ENCODE peak calls at places on chromosomes 12 and 14, in four cellular contexts. One of them, this sample, is unnamed.

GRCh38 chr14:104426771-104427125 is 152.8 kb upstream of the C14orf180 start:
- DNase-seq in GM12864: no peak
- DNase-seq in bronchial epithelial cell: no peak
- DNase-seq in body of pancreas: no peak
- DNase-seq in this sample: no peak

GRCh38 chr14:67602995-67603545 is 3.0 kb upstream of the PIGH start:
- DNase-seq in GM12864: peak; percentile 84
- DNase-seq in bronchial epithelial cell: peak; percentile 37
- DNase-seq in body of pancreas: no peak
- DNase-seq in this sample: no peak

GRCh38 chr12:108029081-108029790 is 99.9 kb upstream of the WSCD2 start:
- DNase-seq in GM12864: no peak
- DNase-seq in bronchial epithelial cell: no peak
- DNase-seq in body of pancreas: no peak
- DNase-seq in this sample: no peak

GRCh38 chr14:102530828-102531478 is 21.4 kb upstream of the ANKRD9 start:
- DNase-seq in GM12864: peak; percentile 48
- DNase-seq in bronchial epithelial cell: peak; percentile 73
- DNase-seq in body of pancreas: no peak
- DNase-seq in this sample: no peak

GRCh38 chr12:25965682-25966081 is 7.2 kb downstream of the RASSF8 start:
- DNase-seq in GM12864: no peak
- DNase-seq in bronchial epithelial cell: no peak
- DNase-seq in body of pancreas: no peak
- DNase-seq in this sample: no peak

GRCh38 chr12:91786490-91787272 is 359.0 kb downstream of the BTG1 start:
- DNase-seq in GM12864: no peak
- DNase-seq in bronchial epithelial cell: no peak
- DNase-seq in body of pancreas: no peak
- DNase-seq in this sample: no peak

GRCh38 chr12:29782821-29783772 is 645 bp downstream of the TMTC1 start:
- DNase-seq in GM12864: no peak
- DNase-seq in bronchial epithelial cell: no peak
- DNase-seq in body of pancreas: peak; percentile 36
- DNase-seq in this sample: peak; percentile 42

GRCh38 chr12:1391722-1392121 is 202.7 kb downstream of the FBXL14 start:
- DNase-seq in GM12864: no peak
- DNase-seq in bronchial epithelial cell: no peak
- DNase-seq in body of pancreas: no peak
- DNase-seq in this sample: no peak

GRCh38 chr12:13596714-13597113 is 384.7 kb downstream of the GRIN2B start:
- DNase-seq in GM12864: no peak
- DNase-seq in bronchial epithelial cell: no peak
- DNase-seq in body of pancreas: no peak
- DNase-seq in this sample: no peak

GRCh38 chr14:74645735-74646134 is 33.7 kb upstream of the LTBP2 start:
- DNase-seq in GM12864: no peak
- DNase-seq in bronchial epithelial cell: no peak
- DNase-seq in body of pancreas: no peak
- DNase-seq in this sample: peak; percentile 31

GRCh38 chr12:89451876-89452275 is 72.7 kb downstream of the GALNT4 start:
- DNase-seq in GM12864: no peak
- DNase-seq in bronchial epithelial cell: peak; percentile 17
- DNase-seq in body of pancreas: no peak
- DNase-seq in this sample: peak; percentile 66

GRCh38 chr12:916240-916639 is 33.3 kb downstream of the RAD52 start:
- DNase-seq in GM12864: no peak
- DNase-seq in bronchial epithelial cell: no peak
- DNase-seq in body of pancreas: no peak
- DNase-seq in this sample: no peak

GRCh38 chr14:105400016-105400415 is 1.7 kb downstream of the TEX22 start:
- DNase-seq in GM12864: no peak
- DNase-seq in bronchial epithelial cell: no peak
- DNase-seq in body of pancreas: no peak
- DNase-seq in this sample: no peak

GRCh38 chr14:59761851-59762250 is 108.7 kb downstream of the RTN1 start:
- DNase-seq in GM12864: no peak
- DNase-seq in bronchial epithelial cell: no peak
- DNase-seq in body of pancreas: no peak
- DNase-seq in this sample: no peak

GRCh38 chr12:115599251-115599811 is 678.2 kb downstream of the MED13L start:
- DNase-seq in GM12864: no peak
- DNase-seq in bronchial epithelial cell: no peak
- DNase-seq in body of pancreas: peak; percentile 7
- DNase-seq in this sample: peak; percentile 4

GRCh38 chr12:23895792-23896218 is 53.7 kb downstream of the SOX5 start:
- DNase-seq in GM12864: no peak
- DNase-seq in bronchial epithelial cell: no peak
- DNase-seq in body of pancreas: no peak
- DNase-seq in this sample: no peak

GRCh38 chr12:120916561-120916960 is 12.4 kb upstream of the SPPL3 start:
- DNase-seq in GM12864: no peak
- DNase-seq in bronchial epithelial cell: no peak
- DNase-seq in body of pancreas: no peak
- DNase-seq in this sample: no peak

GRCh38 chr12:49170924-49171323 is 18.0 kb downstream of the TUBA1A start:
- DNase-seq in GM12864: no peak
- DNase-seq in bronchial epithelial cell: no peak
- DNase-seq in body of pancreas: no peak
- DNase-seq in this sample: no peak

GRCh38 chr12:116002890-116003536 is 274.5 kb downstream of the MED13L start:
- DNase-seq in GM12864: no peak
- DNase-seq in bronchial epithelial cell: no peak
- DNase-seq in body of pancreas: no peak
- DNase-seq in this sample: peak; percentile 46

GRCh38 chr12:128698573-128698972 is 125.2 kb downstream of the SLC15A4 start:
- DNase-seq in GM12864: no peak
- DNase-seq in bronchial epithelial cell: no peak
- DNase-seq in body of pancreas: no peak
- DNase-seq in this sample: no peak

GRCh38 chr12:69406217-69406616 is 46.7 kb downstream of the YEATS4 start:
- DNase-seq in GM12864: no peak
- DNase-seq in bronchial epithelial cell: no peak
- DNase-seq in body of pancreas: no peak
- DNase-seq in this sample: no peak

GRCh38 chr14:34250959-34251358 is 211.1 kb downstream of the SPTSSA start:
- DNase-seq in GM12864: no peak
- DNase-seq in bronchial epithelial cell: no peak
- DNase-seq in body of pancreas: no peak
- DNase-seq in this sample: no peak

GRCh38 chr14:98231210-98231609 is 1040.8 kb downstream of the BCL11B start:
- DNase-seq in GM12864: no peak
- DNase-seq in bronchial epithelial cell: no peak
- DNase-seq in body of pancreas: no peak
- DNase-seq in this sample: no peak

GRCh38 chr12:39145175-39145999 is 240.0 kb upstream of the CPNE8 start:
- DNase-seq in GM12864: no peak
- DNase-seq in bronchial epithelial cell: no peak
- DNase-seq in body of pancreas: peak; percentile 66
- DNase-seq in this sample: peak; percentile 25

GRCh38 chr12:53740130-53740491 is 11.7 kb downstream of the CISTR start:
- DNase-seq in GM12864: no peak
- DNase-seq in bronchial epithelial cell: no peak
- DNase-seq in body of pancreas: no peak
- DNase-seq in this sample: no peak

GRCh38 chr12:53744130-53744441 is 7.7 kb downstream of the CISTR start:
- DNase-seq in GM12864: no peak
- DNase-seq in bronchial epithelial cell: no peak
- DNase-seq in body of pancreas: no peak
- DNase-seq in this sample: no peak

GRCh38 chr12:53746592-53747491 is 4.9 kb downstream of the CISTR start:
- DNase-seq in GM12864: no peak
- DNase-seq in bronchial epithelial cell: peak; percentile 78
- DNase-seq in body of pancreas: peak; percentile 95
- DNase-seq in this sample: peak; percentile 94

GRCh38 chr12:53744730-53745129 is 7.0 kb downstream of the CISTR start:
- DNase-seq in GM12864: no peak
- DNase-seq in bronchial epithelial cell: no peak
- DNase-seq in body of pancreas: no peak
- DNase-seq in this sample: no peak

DNA sequence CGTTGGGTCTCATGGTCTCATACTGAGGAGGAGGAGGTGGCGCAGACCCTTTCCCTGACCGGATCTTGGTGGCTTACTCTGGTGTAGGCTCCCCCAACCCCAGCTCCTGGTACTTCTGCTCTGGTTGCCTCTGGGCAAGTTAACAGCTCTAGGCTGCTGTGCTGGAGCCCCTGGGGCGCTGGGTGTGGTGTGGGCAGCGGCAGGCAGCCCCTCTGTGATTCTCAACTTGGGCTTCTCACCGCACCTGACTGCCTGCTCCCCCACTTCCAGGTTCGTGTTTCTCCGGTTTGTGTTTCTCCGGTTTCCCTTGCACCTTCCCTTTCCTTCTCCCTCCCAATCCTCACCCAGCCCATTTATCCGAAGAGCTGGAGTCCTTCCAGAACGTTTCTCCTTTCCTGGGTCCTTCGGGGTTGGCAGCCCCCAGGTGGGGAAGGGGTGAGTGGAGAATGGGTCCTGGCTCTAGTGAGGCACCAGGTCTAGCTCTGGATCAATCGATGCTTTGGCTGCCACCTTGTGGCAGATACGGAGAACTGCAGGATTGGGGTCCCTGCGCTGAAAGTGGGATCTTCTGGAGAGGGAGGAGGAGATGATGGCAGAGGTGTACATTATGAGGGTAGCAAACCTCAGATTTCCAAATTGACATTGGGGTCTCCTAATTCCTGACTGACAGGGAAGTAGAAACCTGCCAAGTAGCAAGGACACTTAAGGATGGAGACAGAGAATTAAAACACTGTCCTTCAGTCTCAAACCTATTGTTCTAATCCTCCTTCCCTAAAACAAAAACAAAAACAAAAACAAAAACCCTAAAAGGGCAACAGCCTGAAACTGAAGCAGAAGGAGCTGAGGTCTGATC is 8.3 kb downstream of the CISTR start:
- DNase-seq in GM12864: no peak
- DNase-seq in bronchial epithelial cell: peak; percentile 41
- DNase-seq in body of pancreas: peak; percentile 49
- DNase-seq in this sample: peak; percentile 55
- H3K4me3 ChIP-seq in GM12864: no peak overlapping the region
- H3K4me3 ChIP-seq in bronchial epithelial cell: no peak overlapping the region
- H3K4me3 ChIP-seq in body of pancreas: no peak overlapping the region
- H3K4me3 ChIP-seq in this sample: no peak overlapping the region

DNA sequence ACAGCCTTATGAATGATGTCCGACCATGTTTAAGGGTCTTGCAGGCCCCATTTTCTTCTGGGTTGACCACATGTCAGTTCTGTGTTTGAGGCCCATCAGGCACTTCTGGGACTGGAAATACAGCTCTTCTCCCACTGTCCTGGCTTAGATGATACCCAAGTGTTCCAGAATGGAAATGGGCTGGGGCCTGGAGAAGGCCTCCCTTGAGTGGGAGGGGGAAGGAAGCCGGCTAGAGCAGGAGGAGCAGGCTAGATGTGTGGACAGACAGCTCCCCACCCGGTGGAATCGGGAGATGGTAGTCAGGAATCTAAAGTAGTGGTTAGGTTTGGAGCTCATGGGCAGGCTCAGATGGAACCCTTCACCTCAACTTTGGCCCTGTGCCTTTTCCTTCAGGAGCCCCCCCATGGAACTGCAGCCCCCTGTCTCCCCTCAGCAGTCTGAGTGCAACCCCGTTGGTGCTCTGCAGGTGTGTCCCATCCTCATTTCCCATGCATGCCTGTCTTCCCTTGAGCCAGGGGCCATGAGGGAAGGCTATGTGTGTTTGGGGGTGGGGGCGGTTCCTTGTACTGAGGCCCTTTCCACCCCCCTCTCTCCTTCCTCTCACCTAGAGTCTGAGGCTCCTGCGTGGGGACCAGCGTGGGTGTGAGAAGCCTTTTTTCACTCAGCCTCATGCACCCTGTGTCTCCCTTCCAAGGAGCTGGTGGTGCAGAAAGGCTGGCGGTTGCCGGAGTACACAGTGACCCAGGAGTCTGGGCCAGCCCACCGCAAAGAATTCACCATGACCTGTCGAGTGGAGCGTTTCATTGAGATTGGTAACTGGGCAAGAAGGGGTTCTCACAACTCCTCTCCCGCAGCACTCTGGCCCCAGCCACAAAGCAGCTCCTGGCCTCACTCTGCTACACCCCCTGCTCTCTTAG is 3.0 kb downstream of the NPFF start:
- DNase-seq in GM12864: no peak
- DNase-seq in bronchial epithelial cell: no peak
- DNase-seq in body of pancreas: no peak
- DNase-seq in this sample: no peak
- TF ChIP-seq CTCF in GM12864: no peak
- TF ChIP-seq CTCF in bronchial epithelial cell: no peak
- TF ChIP-seq CTCF in body of pancreas: no peak
- TF ChIP-seq CTCF in this sample: peak; percentile 9

DNA sequence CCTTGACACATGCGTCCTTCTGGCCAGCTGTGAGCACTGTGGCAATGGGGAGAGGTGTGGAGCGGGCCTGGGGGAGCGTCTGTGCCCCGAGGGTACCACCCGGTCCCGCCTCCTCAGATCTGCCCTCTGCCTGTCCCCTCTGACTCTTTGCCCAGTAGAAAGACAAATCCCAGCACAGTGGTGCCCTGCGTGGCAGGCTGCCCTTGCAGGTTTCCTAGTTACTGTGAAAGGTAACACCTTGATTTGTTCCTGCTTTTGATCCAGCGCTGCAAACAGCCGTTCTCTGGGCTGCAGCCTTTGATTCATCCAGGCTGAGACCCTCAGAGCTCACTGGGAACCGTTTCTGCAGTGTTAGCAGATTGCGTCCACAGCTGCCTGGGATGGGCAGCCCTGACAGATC is 16.4 kb downstream of the FBRSL1 start:
- DNase-seq in GM12864: no peak
- DNase-seq in bronchial epithelial cell: no peak
- DNase-seq in body of pancreas: peak; percentile 81
- DNase-seq in this sample: no peak
- H3K4me3 ChIP-seq in GM12864: no peak overlapping the region
- H3K4me3 ChIP-seq in bronchial epithelial cell: no peak overlapping the region
- H3K4me3 ChIP-seq in body of pancreas: no peak overlapping the region
- H3K4me3 ChIP-seq in this sample: no peak overlapping the region

GRCh38 chr12:132471011-132471857 is 18.7 kb upstream of the FBRSL1 start:
- DNase-seq in GM12864: peak; percentile 43
- DNase-seq in bronchial epithelial cell: peak; percentile 35
- DNase-seq in body of pancreas: peak; percentile 62
- DNase-seq in this sample: no peak

GRCh38 chr12:132470417-132470816 is 19.5 kb upstream of the FBRSL1 start:
- DNase-seq in GM12864: no peak
- DNase-seq in bronchial epithelial cell: no peak
- DNase-seq in body of pancreas: no peak
- DNase-seq in this sample: no peak

GRCh38 chr12:132471858-132472255 is 18.1 kb upstream of the FBRSL1 start:
- DNase-seq in GM12864: no peak
- DNase-seq in bronchial epithelial cell: no peak
- DNase-seq in body of pancreas: no peak
- DNase-seq in this sample: no peak

GRCh38 chr12:132466241-132467188 is 23.4 kb upstream of the FBRSL1 start:
- DNase-seq in GM12864: no peak
- DNase-seq in bronchial epithelial cell: no peak
- DNase-seq in body of pancreas: peak; percentile 54
- DNase-seq in this sample: peak; percentile 8

DNA sequence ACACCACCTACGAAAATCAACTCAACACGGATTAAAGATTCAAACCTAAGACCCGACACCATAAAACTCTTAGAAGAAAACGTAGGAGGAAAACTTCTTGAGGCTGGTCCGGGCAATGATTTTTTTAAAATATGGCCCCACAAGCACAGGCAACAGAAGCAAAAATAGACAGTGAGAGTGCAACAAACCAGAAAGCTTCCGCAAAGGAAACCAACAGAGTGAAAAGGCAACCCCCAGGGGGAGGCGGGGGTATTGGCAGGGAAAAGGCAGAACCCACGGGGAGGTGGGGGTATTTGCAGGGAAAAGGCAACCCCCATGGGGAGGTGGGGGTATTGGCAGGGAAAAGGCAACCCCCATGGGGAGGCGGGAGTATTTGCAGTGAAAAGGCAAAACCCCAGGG is 20.5 kb upstream of the FBRSL1 start:
- DNase-seq in GM12864: peak; percentile 24
- DNase-seq in bronchial epithelial cell: no peak
- DNase-seq in body of pancreas: no peak
- DNase-seq in this sample: no peak
- TF ChIP-seq CTCF in GM12864: no peak
- TF ChIP-seq CTCF in bronchial epithelial cell: no peak
- TF ChIP-seq CTCF in body of pancreas: no peak
- TF ChIP-seq CTCF in this sample: no peak

This sample was measured in fibroblast of the aortic adventitia.